ENCODE peak calls at places on chromosomes 12 and 14, in ten cellular contexts. X, H, V, I, J, C, T, G, P and O are unnamed samples.

GRCh38 chr12:43945983-43946382 is 110.1 kb downstream of the TMEM117 start:
- DNase-seq in P (no peak), J (no peak), G (no peak), H (no peak), I (no peak), T (no peak), V (no peak), C (no peak), X (no peak), O (no peak)

GRCh38 chr12:8894378-8894777 is 19.9 kb upstream of the PHC1 start:
- DNase-seq in P (no peak), T (no peak), C (no peak), G (no peak), H (no peak), X (no peak), V (no peak), I (no peak), J (no peak), O (no peak)

GRCh38 chr14:70692210-70692609 is 50.5 kb downstream of the TTC9 start:
- DNase-seq in I (peak), X (no peak), J (no peak), V (no peak), T (no peak), H (no peak), G (no peak), C (no peak), P (no peak), O (no peak)

GRCh38 chr12:95169368-95169767 is 47.9 kb downstream of the FGD6 start:
- DNase-seq in X (no peak), V (no peak), G (peak), C (no peak), T (no peak), P (peak), H (no peak), I (peak), J (no peak), O (no peak)

GRCh38 chr14:104989951-104990303 is 4.3 kb downstream of the CLBA1 start:
- DNase-seq in V (no peak), T (no peak), H (no peak), X (no peak), P (no peak), J (no peak), C (no peak), G (no peak), I (no peak), O (no peak)

GRCh38 chr12:11015775-11016430 is 6.5 kb downstream of the TAS2R19 start:
- DNase-seq in P (peak), H (no peak), J (no peak), X (no peak), T (no peak), I (no peak), G (no peak), C (no peak), V (no peak), O (no peak)

GRCh38 chr14:21476526-21476924 is 234 bp downstream of the RAB2B start:
- DNase-seq in X (no peak), V (no peak), P (peak), T (no peak), J (no peak), I (no peak), G (peak), H (peak), C (peak), O (no peak)

GRCh38 chr12:101277443-101277842 is 2.5 kb upstream of the UTP20 start:
- DNase-seq in G (no peak), J (no peak), I (no peak), C (no peak), P (no peak), V (no peak), T (no peak), H (no peak), X (no peak), O (no peak)

GRCh38 chr12:110853856-110854255 is 7.1 kb downstream of the CCDC63 start:
- DNase-seq in X (no peak), G (no peak), H (no peak), V (peak), T (no peak), P (no peak), I (peak), C (no peak), J (no peak), O (no peak)

GRCh38 chr14:54312166-54312801 is 84.5 kb upstream of the CDKN3 start:
- DNase-seq in P (no peak), J (no peak), C (no peak), X (no peak), T (no peak), I (no peak), V (no peak), G (no peak), H (no peak), O (no peak)

GRCh38 chr12:3088251-3088650 is 11.1 kb downstream of the TSPAN9 start:
- DNase-seq in V (no peak), H (no peak), C (no peak), J (no peak), P (no peak), I (no peak), G (no peak), X (no peak), T (no peak), O (no peak)

GRCh38 chr12:33180921-33181320 is 258.7 kb downstream of the SYT10 start:
- DNase-seq in X (no peak), H (no peak), P (peak), T (no peak), C (no peak), G (no peak), J (no peak), V (no peak), I (no peak), O (no peak)

GRCh38 chr12:68356060-68356748 is 24.0 kb upstream of the MDM1 start:
- DNase-seq in I (no peak), V (no peak), P (no peak), G (no peak), J (no peak), H (no peak), X (no peak), C (no peak), T (no peak), O (no peak)

GRCh38 chr14:74547331-74547927 is 53.9 kb downstream of the ISCA2 start:
- DNase-seq in X (no peak), T (no peak), C (no peak), G (no peak), P (no peak), I (no peak), H (no peak), V (peak), J (peak), O (no peak)

GRCh38 chr14:60349663-60350365 is 100.8 kb downstream of the PPM1A start:
- DNase-seq in V (peak), H (peak), T (no peak), G (peak), C (no peak), X (no peak), P (peak), J (peak), I (peak), O (peak)

GRCh38 chr12:116372815-116373214 is 95.3 kb upstream of the MED13L start:
- DNase-seq in V (no peak), I (no peak), J (no peak), X (no peak), H (no peak), P (no peak), G (no peak), C (no peak), T (no peak), O (no peak)

GRCh38 chr14:35632276-35633071 is 98.5 kb downstream of the INSM2 start:
- DNase-seq in C (no peak), V (no peak), J (no peak), T (no peak), P (no peak), X (no peak), G (no peak), I (no peak), H (no peak), O (no peak)

GRCh38 chr14:34087556-34087955 is 136.7 kb upstream of the EGLN3 start:
- DNase-seq in J (no peak), V (no peak), H (no peak), I (no peak), X (no peak), C (no peak), T (no peak), P (no peak), G (no peak), O (no peak)

GRCh38 chr12:52918351-52918750 is 13.5 kb upstream of the KRT8 start:
- DNase-seq in X (no peak), C (no peak), V (no peak), P (no peak), I (no peak), J (no peak), H (no peak), T (no peak), G (no peak), O (no peak)

GRCh38 chr12:97984951-97985350 is 522.3 kb downstream of the RMST start:
- DNase-seq in T (no peak), P (no peak), G (no peak), J (no peak), H (no peak), C (no peak), V (no peak), X (no peak), I (no peak), O (no peak)

GRCh38 chr14:104130974-104131651 is 7.3 kb upstream of the KIF26A start:
- DNase-seq in V (peak), H (no peak), X (peak), G (peak), T (no peak), J (no peak), P (peak), C (no peak), I (no peak), O (peak)

GRCh38 chr14:98182385-98183055 is 1089.5 kb downstream of the BCL11B start:
- DNase-seq in C (no peak), T (no peak), H (no peak), J (peak), V (no peak), I (no peak), G (no peak), P (no peak), X (no peak), O (no peak)

GRCh38 chr12:109264095-109264942 is 44.8 kb downstream of the FOXN4 start:
- DNase-seq in V (peak), C (peak), G (peak), H (peak), P (peak), J (peak), I (peak), X (peak), T (no peak), O (peak)

GRCh38 chr12:52370906-52371608 is 3.8 kb upstream of the KRT85 start:
- DNase-seq in G (no peak), V (no peak), X (no peak), T (no peak), I (peak), C (no peak), H (no peak), J (no peak), P (no peak), O (no peak)

DNA sequence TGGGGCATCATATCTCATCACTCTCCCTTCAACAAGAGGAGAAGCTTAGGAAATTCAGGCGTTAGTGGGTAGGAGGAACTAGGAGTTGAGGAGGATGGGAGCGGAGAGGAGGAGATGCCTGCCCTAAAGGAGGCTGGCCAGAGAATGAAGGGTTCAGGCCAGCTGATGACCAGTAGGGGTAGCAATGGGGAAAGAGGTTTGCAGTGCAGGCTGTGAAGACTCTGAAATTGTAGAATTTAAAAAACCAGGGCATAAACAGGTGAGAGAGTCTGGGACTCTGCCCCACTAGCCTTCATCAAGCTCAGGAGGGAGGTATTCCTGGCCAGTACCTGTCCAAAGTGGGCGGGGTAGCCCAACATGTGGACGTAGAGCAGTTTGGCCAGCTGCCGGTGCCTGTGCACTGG is 807 bp downstream of the AP1G2 start:
- DNase-seq in T (no peak), P (no peak), I (no peak), C (no peak), X (no peak), H (no peak), J (no peak), G (peak), V (no peak), O (no peak)
- TF ChIP-seq CTCF in T (no peak), P (peak), I (no peak), C (peak), X (peak), H (no peak), J (no peak), G (no peak), V (peak), O (no peak)

DNA sequence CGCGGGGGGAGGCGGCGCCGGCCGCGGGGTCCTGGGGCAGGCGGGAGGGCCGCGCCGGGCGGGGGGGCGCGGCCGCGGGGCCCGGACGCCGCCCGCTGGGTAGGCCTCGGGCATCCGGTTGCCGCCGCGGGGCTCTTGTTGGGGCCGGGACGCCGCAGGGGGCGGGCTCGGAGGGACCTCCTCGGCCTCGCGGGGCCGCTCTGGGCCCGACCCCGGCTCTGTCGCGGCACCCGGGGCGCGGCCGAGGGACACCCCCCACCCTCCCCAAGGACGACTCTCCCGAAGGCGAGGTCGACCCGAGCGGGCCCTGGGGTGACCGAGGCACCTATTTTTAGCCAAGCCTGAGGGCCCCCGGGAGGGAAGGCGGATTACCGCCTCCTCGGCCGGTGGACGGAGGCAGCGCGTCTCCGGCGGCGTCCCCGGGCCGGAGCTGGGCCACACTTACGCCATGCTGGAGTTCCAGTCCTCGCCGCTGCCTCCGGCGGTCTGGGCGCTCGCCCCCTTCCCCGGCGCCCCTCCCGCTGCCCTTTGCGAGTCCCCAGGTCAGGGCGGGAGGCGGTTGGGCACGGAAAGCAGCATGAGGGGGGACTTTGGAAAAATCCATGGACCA is 499 bp downstream of the KTN1 start:
- DNase-seq in X (peak), C (peak), V (peak), I (peak), J (peak), P (no peak), T (peak), G (peak), H (peak), O (peak)
- TF ChIP-seq CTCF in X (no peak), C (peak), V (no peak), I (no peak), J (no peak), P (no peak), T (no peak), G (no peak), H (no peak), O (no peak)

GRCh38 chr12:117671734-117672133 is 297.1 kb downstream of the KSR2 start:
- DNase-seq in C (peak), T (no peak), H (no peak), I (no peak), V (peak), G (peak), X (no peak), J (peak), P (peak), O (peak)
- TF ChIP-seq CTCF in C (peak), T (no peak), H (no peak), I (peak), V (no peak), G (peak), X (peak), J (peak), P (peak), O (peak)

GRCh38 chr12:104290855-104291254 is 12.7 kb upstream of the EID3 start:
- DNase-seq in C (no peak), G (no peak), T (no peak), X (no peak), H (no peak), I (no peak), P (no peak), V (no peak), J (no peak), O (no peak)

GRCh38 chr12:104285740-104286537 is 17.6 kb upstream of the EID3 start:
- DNase-seq in C (no peak), X (no peak), J (no peak), T (no peak), H (no peak), I (no peak), P (no peak), G (no peak), V (no peak), O (no peak)

GRCh38 chr12:104290320-104290719 is 13.2 kb upstream of the EID3 start:
- DNase-seq in H (no peak), X (no peak), V (no peak), J (no peak), P (no peak), G (no peak), T (no peak), C (no peak), I (no peak), O (no peak)

GRCh38 chr12:104286538-104287482 is 16.7 kb upstream of the EID3 start:
- DNase-seq in P (peak), I (peak), X (peak), H (peak), V (peak), J (peak), T (peak), C (peak), G (peak), O (peak)

GRCh38 chr12:104288635-104289258 is 14.8 kb upstream of the EID3 start:
- DNase-seq in J (peak), C (peak), T (peak), X (peak), V (peak), G (peak), I (peak), P (peak), H (peak), O (peak)
- TF ChIP-seq CTCF in J (peak), C (no peak), T (no peak), X (peak), V (peak), G (no peak), I (no peak), P (peak), H (no peak), O (no peak)